ENCODE peak calls at places on chromosomes 6 and 20, in ten cellular contexts. One of them, this sample, is unnamed.

GRCh38 chr20:62258499-62259293 is 20.4 kb downstream of the OSBPL2 start:
- DNase-seq in AG08395: peak; percentile 87
- DNase-seq in M059J: peak; percentile 81
- DNase-seq in NCI-H1417: no peak
- DNase-seq in foreskin keratinocyte: no peak
- DNase-seq in esophagus muscularis mucosa: no peak
- DNase-seq in GM03348: peak; percentile 91
- DNase-seq in activated CD4-positive, alpha-beta T cell treated with anti-CD3 and anti-CD28 coated beads, Interleukin-2, amount 50 U/mL, for 24 hours: no peak
- DNase-seq in T-helper 2 cell: no peak
- DNase-seq in activated naive CD4-positive, alpha-beta T cell treated with anti-CD3 and anti-CD28 coated beads, Interleukin-2, amount 50 U/mL, for 16 hours: no peak
- DNase-seq in this sample: no peak

GRCh38 chr6:144493035-144493910 is 208.1 kb downstream of the UTRN start:
- DNase-seq in activated CD4-positive, alpha-beta T cell treated with anti-CD3 and anti-CD28 coated beads, Interleukin-2, amount 50 U/mL, for 24 hours: no peak
- DNase-seq in NCI-H1417: no peak
- DNase-seq in GM03348: no peak
- DNase-seq in esophagus muscularis mucosa: no peak
- DNase-seq in activated naive CD4-positive, alpha-beta T cell treated with anti-CD3 and anti-CD28 coated beads, Interleukin-2, amount 50 U/mL, for 16 hours: no peak
- DNase-seq in T-helper 2 cell: no peak
- DNase-seq in M059J: peak; percentile 73
- DNase-seq in AG08395: no peak
- DNase-seq in foreskin keratinocyte: peak; percentile 40
- DNase-seq in this sample: no peak

GRCh38 chr6:145814035-145814500 is 527 bp downstream of the FBXO30 start:
- DNase-seq in M059J: peak; percentile 71
- DNase-seq in GM03348: peak; percentile 7
- DNase-seq in foreskin keratinocyte: peak; percentile 70
- DNase-seq in NCI-H1417: peak; percentile 87
- DNase-seq in esophagus muscularis mucosa: no peak
- DNase-seq in T-helper 2 cell: peak; percentile 4
- DNase-seq in activated CD4-positive, alpha-beta T cell treated with anti-CD3 and anti-CD28 coated beads, Interleukin-2, amount 50 U/mL, for 24 hours: no peak
- DNase-seq in activated naive CD4-positive, alpha-beta T cell treated with anti-CD3 and anti-CD28 coated beads, Interleukin-2, amount 50 U/mL, for 16 hours: no peak
- DNase-seq in AG08395: peak; percentile 20
- DNase-seq in this sample: no peak

GRCh38 chr6:165186041-165186440 is 123.4 kb downstream of the C6orf118 start:
- DNase-seq in foreskin keratinocyte: no peak
- DNase-seq in GM03348: no peak
- DNase-seq in esophagus muscularis mucosa: no peak
- DNase-seq in AG08395: no peak
- DNase-seq in activated naive CD4-positive, alpha-beta T cell treated with anti-CD3 and anti-CD28 coated beads, Interleukin-2, amount 50 U/mL, for 16 hours: no peak
- DNase-seq in activated CD4-positive, alpha-beta T cell treated with anti-CD3 and anti-CD28 coated beads, Interleukin-2, amount 50 U/mL, for 24 hours: no peak
- DNase-seq in M059J: peak; percentile 49
- DNase-seq in NCI-H1417: no peak
- DNase-seq in T-helper 2 cell: no peak
- DNase-seq in this sample: no peak

GRCh38 chr20:40477805-40478204 is 211.2 kb downstream of the MAFB start:
- DNase-seq in NCI-H1417: no peak
- DNase-seq in M059J: peak; percentile 44
- DNase-seq in T-helper 2 cell: no peak
- DNase-seq in GM03348: peak; percentile 20
- DNase-seq in AG08395: peak; percentile 67
- DNase-seq in activated naive CD4-positive, alpha-beta T cell treated with anti-CD3 and anti-CD28 coated beads, Interleukin-2, amount 50 U/mL, for 16 hours: no peak
- DNase-seq in foreskin keratinocyte: no peak
- DNase-seq in activated CD4-positive, alpha-beta T cell treated with anti-CD3 and anti-CD28 coated beads, Interleukin-2, amount 50 U/mL, for 24 hours: no peak
- DNase-seq in esophagus muscularis mucosa: no peak
- DNase-seq in this sample: no peak

GRCh38 chr6:36126553-36127458 is 3.5 kb upstream of the MAPK13 start:
- DNase-seq in M059J: peak; percentile 83
- DNase-seq in activated CD4-positive, alpha-beta T cell treated with anti-CD3 and anti-CD28 coated beads, Interleukin-2, amount 50 U/mL, for 24 hours: no peak
- DNase-seq in NCI-H1417: no peak
- DNase-seq in foreskin keratinocyte: no peak
- DNase-seq in GM03348: no peak
- DNase-seq in T-helper 2 cell: no peak
- DNase-seq in activated naive CD4-positive, alpha-beta T cell treated with anti-CD3 and anti-CD28 coated beads, Interleukin-2, amount 50 U/mL, for 16 hours: no peak
- DNase-seq in AG08395: no peak
- DNase-seq in esophagus muscularis mucosa: no peak
- DNase-seq in this sample: peak; percentile 23

GRCh38 chr6:88166901-88167624 is 916 bp upstream of the CNR1 start:
- DNase-seq in AG08395: no peak
- DNase-seq in M059J: no peak
- DNase-seq in NCI-H1417: no peak
- DNase-seq in GM03348: no peak
- DNase-seq in activated naive CD4-positive, alpha-beta T cell treated with anti-CD3 and anti-CD28 coated beads, Interleukin-2, amount 50 U/mL, for 16 hours: peak; percentile 12
- DNase-seq in esophagus muscularis mucosa: no peak
- DNase-seq in foreskin keratinocyte: no peak
- DNase-seq in activated CD4-positive, alpha-beta T cell treated with anti-CD3 and anti-CD28 coated beads, Interleukin-2, amount 50 U/mL, for 24 hours: no peak
- DNase-seq in T-helper 2 cell: no peak
- DNase-seq in this sample: no peak

GRCh38 chr6:137094411-137095008 is 49.7 kb upstream of the IL20RA start:
- DNase-seq in M059J: peak; percentile 64
- DNase-seq in NCI-H1417: peak; percentile 74
- DNase-seq in activated naive CD4-positive, alpha-beta T cell treated with anti-CD3 and anti-CD28 coated beads, Interleukin-2, amount 50 U/mL, for 16 hours: peak; percentile 44
- DNase-seq in foreskin keratinocyte: peak; percentile 53
- DNase-seq in esophagus muscularis mucosa: no peak
- DNase-seq in activated CD4-positive, alpha-beta T cell treated with anti-CD3 and anti-CD28 coated beads, Interleukin-2, amount 50 U/mL, for 24 hours: peak; percentile 5
- DNase-seq in T-helper 2 cell: peak; percentile 48
- DNase-seq in AG08395: peak; percentile 69
- DNase-seq in GM03348: peak; percentile 62
- DNase-seq in this sample: peak; percentile 57

GRCh38 chr20:63159826-63160640 is 55.9 kb downstream of the YTHDF1 start:
- DNase-seq in NCI-H1417: no peak
- DNase-seq in AG08395: no peak
- DNase-seq in activated naive CD4-positive, alpha-beta T cell treated with anti-CD3 and anti-CD28 coated beads, Interleukin-2, amount 50 U/mL, for 16 hours: no peak
- DNase-seq in activated CD4-positive, alpha-beta T cell treated with anti-CD3 and anti-CD28 coated beads, Interleukin-2, amount 50 U/mL, for 24 hours: no peak
- DNase-seq in GM03348: no peak
- DNase-seq in T-helper 2 cell: no peak
- DNase-seq in foreskin keratinocyte: no peak
- DNase-seq in M059J: no peak
- DNase-seq in esophagus muscularis mucosa: no peak
- DNase-seq in this sample: no peak

GRCh38 chr6:43915213-43915869 is 145.3 kb downstream of the VEGFA start:
- DNase-seq in GM03348: no peak
- DNase-seq in NCI-H1417: no peak
- DNase-seq in activated CD4-positive, alpha-beta T cell treated with anti-CD3 and anti-CD28 coated beads, Interleukin-2, amount 50 U/mL, for 24 hours: no peak
- DNase-seq in AG08395: no peak
- DNase-seq in activated naive CD4-positive, alpha-beta T cell treated with anti-CD3 and anti-CD28 coated beads, Interleukin-2, amount 50 U/mL, for 16 hours: no peak
- DNase-seq in T-helper 2 cell: no peak
- DNase-seq in foreskin keratinocyte: no peak
- DNase-seq in esophagus muscularis mucosa: no peak
- DNase-seq in M059J: no peak
- DNase-seq in this sample: no peak

GRCh38 chr6:132961610-132962009 is 147.2 kb downstream of the RPS12 start:
- DNase-seq in foreskin keratinocyte: no peak
- DNase-seq in GM03348: no peak
- DNase-seq in NCI-H1417: no peak
- DNase-seq in esophagus muscularis mucosa: no peak
- DNase-seq in T-helper 2 cell: no peak
- DNase-seq in activated naive CD4-positive, alpha-beta T cell treated with anti-CD3 and anti-CD28 coated beads, Interleukin-2, amount 50 U/mL, for 16 hours: no peak
- DNase-seq in activated CD4-positive, alpha-beta T cell treated with anti-CD3 and anti-CD28 coated beads, Interleukin-2, amount 50 U/mL, for 24 hours: no peak
- DNase-seq in AG08395: no peak
- DNase-seq in M059J: peak; percentile 12
- DNase-seq in this sample: no peak

GRCh38 chr20:35768731-35769664 is 2.8 kb upstream of the PHF20 start:
- DNase-seq in M059J: peak; percentile 99
- DNase-seq in foreskin keratinocyte: peak; percentile 92
- DNase-seq in NCI-H1417: peak; percentile 4
- DNase-seq in esophagus muscularis mucosa: peak; percentile 99
- DNase-seq in AG08395: peak; percentile 93
- DNase-seq in activated CD4-positive, alpha-beta T cell treated with anti-CD3 and anti-CD28 coated beads, Interleukin-2, amount 50 U/mL, for 24 hours: no peak
- DNase-seq in activated naive CD4-positive, alpha-beta T cell treated with anti-CD3 and anti-CD28 coated beads, Interleukin-2, amount 50 U/mL, for 16 hours: peak; percentile 28
- DNase-seq in GM03348: peak; percentile 84
- DNase-seq in T-helper 2 cell: no peak
- DNase-seq in this sample: peak; percentile 57

GRCh38 chr6:134352786-134353480 is 35.0 kb upstream of the SGK1 start:
- DNase-seq in foreskin keratinocyte: peak; percentile 42
- DNase-seq in NCI-H1417: no peak
- DNase-seq in activated naive CD4-positive, alpha-beta T cell treated with anti-CD3 and anti-CD28 coated beads, Interleukin-2, amount 50 U/mL, for 16 hours: no peak
- DNase-seq in activated CD4-positive, alpha-beta T cell treated with anti-CD3 and anti-CD28 coated beads, Interleukin-2, amount 50 U/mL, for 24 hours: no peak
- DNase-seq in GM03348: peak; percentile 61
- DNase-seq in T-helper 2 cell: no peak
- DNase-seq in M059J: peak; percentile 88
- DNase-seq in esophagus muscularis mucosa: no peak
- DNase-seq in AG08395: peak; percentile 76
- DNase-seq in this sample: peak; percentile 26

GRCh38 chr20:46751856-46752255 is 42.4 kb downstream of the SLC2A10 start:
- DNase-seq in AG08395: peak; percentile 73
- DNase-seq in T-helper 2 cell: no peak
- DNase-seq in activated CD4-positive, alpha-beta T cell treated with anti-CD3 and anti-CD28 coated beads, Interleukin-2, amount 50 U/mL, for 24 hours: no peak
- DNase-seq in foreskin keratinocyte: no peak
- DNase-seq in NCI-H1417: no peak
- DNase-seq in M059J: peak; percentile 91
- DNase-seq in activated naive CD4-positive, alpha-beta T cell treated with anti-CD3 and anti-CD28 coated beads, Interleukin-2, amount 50 U/mL, for 16 hours: no peak
- DNase-seq in esophagus muscularis mucosa: no peak
- DNase-seq in GM03348: peak; percentile 95
- DNase-seq in this sample: no peak

GRCh38 chr20:57587278-57587988 is 26.5 kb downstream of the PCK1 start:
- DNase-seq in esophagus muscularis mucosa: no peak
- DNase-seq in foreskin keratinocyte: no peak
- DNase-seq in T-helper 2 cell: no peak
- DNase-seq in NCI-H1417: no peak
- DNase-seq in GM03348: no peak
- DNase-seq in activated CD4-positive, alpha-beta T cell treated with anti-CD3 and anti-CD28 coated beads, Interleukin-2, amount 50 U/mL, for 24 hours: no peak
- DNase-seq in AG08395: no peak
- DNase-seq in M059J: no peak
- DNase-seq in activated naive CD4-positive, alpha-beta T cell treated with anti-CD3 and anti-CD28 coated beads, Interleukin-2, amount 50 U/mL, for 16 hours: no peak
- DNase-seq in this sample: no peak

GRCh38 chr6:131368077-131368911 is 204.7 kb upstream of the ARG1 start:
- DNase-seq in activated naive CD4-positive, alpha-beta T cell treated with anti-CD3 and anti-CD28 coated beads, Interleukin-2, amount 50 U/mL, for 16 hours: no peak
- DNase-seq in GM03348: peak; percentile 67
- DNase-seq in foreskin keratinocyte: no peak
- DNase-seq in NCI-H1417: peak; percentile 41
- DNase-seq in activated CD4-positive, alpha-beta T cell treated with anti-CD3 and anti-CD28 coated beads, Interleukin-2, amount 50 U/mL, for 24 hours: no peak
- DNase-seq in AG08395: peak; percentile 68
- DNase-seq in M059J: peak; percentile 49
- DNase-seq in esophagus muscularis mucosa: no peak
- DNase-seq in T-helper 2 cell: no peak
- DNase-seq in this sample: no peak

GRCh38 chr20:20768202-20768815 is 55.9 kb upstream of the RALGAPA2 start:
- DNase-seq in GM03348: no peak
- DNase-seq in T-helper 2 cell: no peak
- DNase-seq in foreskin keratinocyte: no peak
- DNase-seq in NCI-H1417: no peak
- DNase-seq in esophagus muscularis mucosa: no peak
- DNase-seq in activated naive CD4-positive, alpha-beta T cell treated with anti-CD3 and anti-CD28 coated beads, Interleukin-2, amount 50 U/mL, for 16 hours: no peak
- DNase-seq in M059J: no peak
- DNase-seq in AG08395: no peak
- DNase-seq in activated CD4-positive, alpha-beta T cell treated with anti-CD3 and anti-CD28 coated beads, Interleukin-2, amount 50 U/mL, for 24 hours: no peak
- DNase-seq in this sample: no peak

GRCh38 chr20:62391165-62392076 is 4.5 kb downstream of the RPS21 start:
- DNase-seq in NCI-H1417: no peak
- DNase-seq in AG08395: no peak
- DNase-seq in T-helper 2 cell: no peak
- DNase-seq in GM03348: no peak
- DNase-seq in foreskin keratinocyte: no peak
- DNase-seq in esophagus muscularis mucosa: no peak
- DNase-seq in M059J: no peak
- DNase-seq in activated CD4-positive, alpha-beta T cell treated with anti-CD3 and anti-CD28 coated beads, Interleukin-2, amount 50 U/mL, for 24 hours: no peak
- DNase-seq in activated naive CD4-positive, alpha-beta T cell treated with anti-CD3 and anti-CD28 coated beads, Interleukin-2, amount 50 U/mL, for 16 hours: no peak
- DNase-seq in this sample: no peak

GRCh38 chr6:152980656-152981055 is 2.2 kb downstream of the FBXO5 start:
- DNase-seq in T-helper 2 cell: no peak
- DNase-seq in GM03348: no peak
- DNase-seq in foreskin keratinocyte: no peak
- DNase-seq in M059J: no peak
- DNase-seq in esophagus muscularis mucosa: no peak
- DNase-seq in activated naive CD4-positive, alpha-beta T cell treated with anti-CD3 and anti-CD28 coated beads, Interleukin-2, amount 50 U/mL, for 16 hours: no peak
- DNase-seq in activated CD4-positive, alpha-beta T cell treated with anti-CD3 and anti-CD28 coated beads, Interleukin-2, amount 50 U/mL, for 24 hours: no peak
- DNase-seq in AG08395: no peak
- DNase-seq in NCI-H1417: no peak
- DNase-seq in this sample: no peak

GRCh38 chr20:62768234-62768814 is 27.9 kb upstream of the MRGBP start:
- DNase-seq in T-helper 2 cell: no peak
- DNase-seq in foreskin keratinocyte: no peak
- DNase-seq in activated CD4-positive, alpha-beta T cell treated with anti-CD3 and anti-CD28 coated beads, Interleukin-2, amount 50 U/mL, for 24 hours: no peak
- DNase-seq in GM03348: no peak
- DNase-seq in M059J: no peak
- DNase-seq in AG08395: no peak
- DNase-seq in NCI-H1417: no peak
- DNase-seq in esophagus muscularis mucosa: no peak
- DNase-seq in activated naive CD4-positive, alpha-beta T cell treated with anti-CD3 and anti-CD28 coated beads, Interleukin-2, amount 50 U/mL, for 16 hours: no peak
- DNase-seq in this sample: no peak

GRCh38 chr6:128443553-128443952 is 76.8 kb downstream of the PTPRK start:
- DNase-seq in foreskin keratinocyte: peak; percentile 73
- DNase-seq in NCI-H1417: no peak
- DNase-seq in M059J: no peak
- DNase-seq in AG08395: no peak
- DNase-seq in T-helper 2 cell: no peak
- DNase-seq in GM03348: no peak
- DNase-seq in activated naive CD4-positive, alpha-beta T cell treated with anti-CD3 and anti-CD28 coated beads, Interleukin-2, amount 50 U/mL, for 16 hours: no peak
- DNase-seq in esophagus muscularis mucosa: no peak
- DNase-seq in activated CD4-positive, alpha-beta T cell treated with anti-CD3 and anti-CD28 coated beads, Interleukin-2, amount 50 U/mL, for 24 hours: no peak
- DNase-seq in this sample: no peak

GRCh38 chr20:4134355-4134834 is 119.0 kb upstream of the RNF24 start:
- DNase-seq in activated CD4-positive, alpha-beta T cell treated with anti-CD3 and anti-CD28 coated beads, Interleukin-2, amount 50 U/mL, for 24 hours: no peak
- DNase-seq in foreskin keratinocyte: no peak
- DNase-seq in activated naive CD4-positive, alpha-beta T cell treated with anti-CD3 and anti-CD28 coated beads, Interleukin-2, amount 50 U/mL, for 16 hours: no peak
- DNase-seq in NCI-H1417: no peak
- DNase-seq in esophagus muscularis mucosa: no peak
- DNase-seq in GM03348: no peak
- DNase-seq in T-helper 2 cell: no peak
- DNase-seq in M059J: peak; percentile 73
- DNase-seq in AG08395: no peak
- DNase-seq in this sample: no peak

GRCh38 chr20:57091748-57092111 is 174.7 kb downstream of the BMP7 start:
- DNase-seq in NCI-H1417: no peak
- DNase-seq in foreskin keratinocyte: no peak
- DNase-seq in GM03348: no peak
- DNase-seq in T-helper 2 cell: no peak
- DNase-seq in esophagus muscularis mucosa: no peak
- DNase-seq in AG08395: no peak
- DNase-seq in M059J: no peak
- DNase-seq in activated naive CD4-positive, alpha-beta T cell treated with anti-CD3 and anti-CD28 coated beads, Interleukin-2, amount 50 U/mL, for 16 hours: no peak
- DNase-seq in activated CD4-positive, alpha-beta T cell treated with anti-CD3 and anti-CD28 coated beads, Interleukin-2, amount 50 U/mL, for 24 hours: no peak
- DNase-seq in this sample: no peak

GRCh38 chr20:43536817-43537440 is 21.9 kb upstream of the SGK2 start:
- DNase-seq in T-helper 2 cell: no peak
- DNase-seq in activated naive CD4-positive, alpha-beta T cell treated with anti-CD3 and anti-CD28 coated beads, Interleukin-2, amount 50 U/mL, for 16 hours: no peak
- DNase-seq in AG08395: no peak
- DNase-seq in esophagus muscularis mucosa: no peak
- DNase-seq in NCI-H1417: no peak
- DNase-seq in foreskin keratinocyte: peak; percentile 68
- DNase-seq in M059J: peak; percentile 61
- DNase-seq in GM03348: no peak
- DNase-seq in activated CD4-positive, alpha-beta T cell treated with anti-CD3 and anti-CD28 coated beads, Interleukin-2, amount 50 U/mL, for 24 hours: no peak
- DNase-seq in this sample: no peak

GRCh38 chr6:4884646-4885427 is 108.6 kb downstream of the CDYL start:
- DNase-seq in activated naive CD4-positive, alpha-beta T cell treated with anti-CD3 and anti-CD28 coated beads, Interleukin-2, amount 50 U/mL, for 16 hours: no peak
- DNase-seq in AG08395: no peak
- DNase-seq in activated CD4-positive, alpha-beta T cell treated with anti-CD3 and anti-CD28 coated beads, Interleukin-2, amount 50 U/mL, for 24 hours: no peak
- DNase-seq in esophagus muscularis mucosa: no peak
- DNase-seq in NCI-H1417: no peak
- DNase-seq in foreskin keratinocyte: no peak
- DNase-seq in M059J: no peak
- DNase-seq in GM03348: no peak
- DNase-seq in T-helper 2 cell: no peak
- DNase-seq in this sample: no peak

GRCh38 chr6:146917979-146918378 is 286.2 kb upstream of the STXBP5 start:
- DNase-seq in esophagus muscularis mucosa: no peak
- DNase-seq in GM03348: no peak
- DNase-seq in foreskin keratinocyte: no peak
- DNase-seq in activated CD4-positive, alpha-beta T cell treated with anti-CD3 and anti-CD28 coated beads, Interleukin-2, amount 50 U/mL, for 24 hours: no peak
- DNase-seq in NCI-H1417: no peak
- DNase-seq in M059J: no peak
- DNase-seq in activated naive CD4-positive, alpha-beta T cell treated with anti-CD3 and anti-CD28 coated beads, Interleukin-2, amount 50 U/mL, for 16 hours: no peak
- DNase-seq in T-helper 2 cell: no peak
- DNase-seq in AG08395: no peak
- DNase-seq in this sample: no peak

GRCh38 chr6:32105433-32105832 is 3.7 kb downstream of the TNXB start:
- DNase-seq in activated naive CD4-positive, alpha-beta T cell treated with anti-CD3 and anti-CD28 coated beads, Interleukin-2, amount 50 U/mL, for 16 hours: no peak
- DNase-seq in foreskin keratinocyte: no peak
- DNase-seq in GM03348: no peak
- DNase-seq in NCI-H1417: no peak
- DNase-seq in esophagus muscularis mucosa: no peak
- DNase-seq in M059J: no peak
- DNase-seq in activated CD4-positive, alpha-beta T cell treated with anti-CD3 and anti-CD28 coated beads, Interleukin-2, amount 50 U/mL, for 24 hours: no peak
- DNase-seq in AG08395: peak; percentile 48
- DNase-seq in T-helper 2 cell: no peak
- DNase-seq in this sample: no peak

This sample was measured in stimulated activated CD4-positive, alpha-beta T cell treated with anti-CD3 and anti-CD28 coated beads, Interleukin-4, amount 100 ng/mL, for 24 hours.